ENCODE peak calls at places on chromosomes 7 and 10, in seven cellular contexts. One of them, this sample, is unnamed.

GRCh38 chr10:91198781-91199180 is 21.7 kb upstream of the PCGF5 start:
- DNase-seq in effector memory CD4-positive, alpha-beta T cell: no peak
- DNase-seq in C1 segment of cervical spinal cord: no peak
- DNase-seq in SW 1271: no peak
- DNase-seq in fibroblast of pulmonary artery: peak
- DNase-seq in SW480: peak
- DNase-seq in kidney epithelial cell: peak
- DNase-seq in this sample: no peak

GRCh38 chr7:143305423-143306070 is 10.4 kb upstream of the CLCN1 start:
- DNase-seq in SW 1271: no peak
- DNase-seq in SW480: peak
- DNase-seq in kidney epithelial cell: no peak
- DNase-seq in fibroblast of pulmonary artery: peak
- DNase-seq in effector memory CD4-positive, alpha-beta T cell: peak
- DNase-seq in C1 segment of cervical spinal cord: peak
- DNase-seq in this sample: peak

GRCh38 chr7:13416544-13416943 is 572.9 kb downstream of the ETV1 start:
- DNase-seq in C1 segment of cervical spinal cord: no peak
- DNase-seq in effector memory CD4-positive, alpha-beta T cell: no peak
- DNase-seq in kidney epithelial cell: no peak
- DNase-seq in SW 1271: no peak
- DNase-seq in fibroblast of pulmonary artery: no peak
- DNase-seq in SW480: no peak
- DNase-seq in this sample: no peak

GRCh38 chr7:127933116-127933515 is 98.1 kb downstream of the LRRC4 start:
- DNase-seq in kidney epithelial cell: no peak
- DNase-seq in fibroblast of pulmonary artery: peak
- DNase-seq in SW480: no peak
- DNase-seq in effector memory CD4-positive, alpha-beta T cell: no peak
- DNase-seq in C1 segment of cervical spinal cord: no peak
- DNase-seq in SW 1271: no peak
- DNase-seq in this sample: no peak

GRCh38 chr10:30671011-30671616 is 41.6 kb upstream of the LYZL2 start:
- DNase-seq in effector memory CD4-positive, alpha-beta T cell: no peak
- DNase-seq in C1 segment of cervical spinal cord: peak
- DNase-seq in kidney epithelial cell: peak
- DNase-seq in SW480: peak
- DNase-seq in fibroblast of pulmonary artery: peak
- DNase-seq in SW 1271: peak
- DNase-seq in this sample: peak

GRCh38 chr10:131886181-131886716 is 14.6 kb upstream of the PPP2R2D start:
- DNase-seq in effector memory CD4-positive, alpha-beta T cell: no peak
- DNase-seq in C1 segment of cervical spinal cord: no peak
- DNase-seq in SW480: no peak
- DNase-seq in fibroblast of pulmonary artery: no peak
- DNase-seq in SW 1271: no peak
- DNase-seq in kidney epithelial cell: no peak
- DNase-seq in this sample: no peak

GRCh38 chr7:129438839-129439640 is 4.8 kb downstream of the STRIP2 start:
- DNase-seq in kidney epithelial cell: peak
- DNase-seq in SW 1271: peak
- DNase-seq in effector memory CD4-positive, alpha-beta T cell: no peak
- DNase-seq in C1 segment of cervical spinal cord: no peak
- DNase-seq in fibroblast of pulmonary artery: peak
- DNase-seq in SW480: peak
- DNase-seq in this sample: peak

GRCh38 chr7:30977896-30978564 is 14.3 kb downstream of the GHRHR start:
- DNase-seq in fibroblast of pulmonary artery: peak
- DNase-seq in SW480: peak
- DNase-seq in effector memory CD4-positive, alpha-beta T cell: no peak
- DNase-seq in C1 segment of cervical spinal cord: no peak
- DNase-seq in kidney epithelial cell: no peak
- DNase-seq in SW 1271: no peak
- DNase-seq in this sample: peak

GRCh38 chr7:125088555-125088954 is 158.9 kb upstream of the POT1 start:
- DNase-seq in kidney epithelial cell: no peak
- DNase-seq in SW480: no peak
- DNase-seq in effector memory CD4-positive, alpha-beta T cell: no peak
- DNase-seq in C1 segment of cervical spinal cord: no peak
- DNase-seq in fibroblast of pulmonary artery: no peak
- DNase-seq in SW 1271: no peak
- DNase-seq in this sample: no peak

GRCh38 chr7:43314379-43315158 is 202.1 kb downstream of the HECW1 start:
- DNase-seq in SW480: no peak
- DNase-seq in SW 1271: no peak
- DNase-seq in C1 segment of cervical spinal cord: no peak
- DNase-seq in effector memory CD4-positive, alpha-beta T cell: no peak
- DNase-seq in fibroblast of pulmonary artery: no peak
- DNase-seq in kidney epithelial cell: no peak
- DNase-seq in this sample: no peak

GRCh38 chr10:93816123-93816747 is 58.5 kb downstream of the LGI1 start:
- DNase-seq in fibroblast of pulmonary artery: peak
- DNase-seq in kidney epithelial cell: peak
- DNase-seq in SW 1271: no peak
- DNase-seq in effector memory CD4-positive, alpha-beta T cell: no peak
- DNase-seq in SW480: peak
- DNase-seq in C1 segment of cervical spinal cord: peak
- DNase-seq in this sample: peak

GRCh38 chr10:104472505-104472904 is 118.9 kb downstream of the CFAP58 start:
- DNase-seq in kidney epithelial cell: peak
- DNase-seq in effector memory CD4-positive, alpha-beta T cell: no peak
- DNase-seq in SW480: no peak
- DNase-seq in fibroblast of pulmonary artery: no peak
- DNase-seq in SW 1271: no peak
- DNase-seq in C1 segment of cervical spinal cord: no peak
- DNase-seq in this sample: no peak

GRCh38 chr7:27128776-27129728 is 1.5 kb downstream of the HOXA4 start:
- DNase-seq in C1 segment of cervical spinal cord: no peak
- DNase-seq in kidney epithelial cell: no peak
- DNase-seq in SW480: no peak
- DNase-seq in fibroblast of pulmonary artery: no peak
- DNase-seq in SW 1271: no peak
- DNase-seq in effector memory CD4-positive, alpha-beta T cell: no peak
- DNase-seq in this sample: no peak

GRCh38 chr7:118771672-118772071 is 547.2 kb downstream of the ANKRD7 start:
- DNase-seq in SW 1271: no peak
- DNase-seq in C1 segment of cervical spinal cord: no peak
- DNase-seq in SW480: no peak
- DNase-seq in fibroblast of pulmonary artery: no peak
- DNase-seq in effector memory CD4-positive, alpha-beta T cell: no peak
- DNase-seq in kidney epithelial cell: no peak
- DNase-seq in this sample: no peak

GRCh38 chr7:47452295-47452694 is 129.6 kb downstream of the TNS3 start:
- DNase-seq in SW480: no peak
- DNase-seq in SW 1271: no peak
- DNase-seq in kidney epithelial cell: no peak
- DNase-seq in fibroblast of pulmonary artery: no peak
- DNase-seq in effector memory CD4-positive, alpha-beta T cell: no peak
- DNase-seq in C1 segment of cervical spinal cord: no peak
- DNase-seq in this sample: no peak

GRCh38 chr7:156383526-156383925 is 257.0 kb upstream of the RNF32 start:
- DNase-seq in kidney epithelial cell: no peak
- DNase-seq in SW480: no peak
- DNase-seq in C1 segment of cervical spinal cord: no peak
- DNase-seq in SW 1271: no peak
- DNase-seq in fibroblast of pulmonary artery: no peak
- DNase-seq in effector memory CD4-positive, alpha-beta T cell: no peak
- DNase-seq in this sample: no peak

GRCh38 chr10:42367532-42368230 is 270.7 kb downstream of the ZNF33B start:
- DNase-seq in SW480: no peak
- DNase-seq in fibroblast of pulmonary artery: peak
- DNase-seq in C1 segment of cervical spinal cord: peak
- DNase-seq in kidney epithelial cell: peak
- DNase-seq in effector memory CD4-positive, alpha-beta T cell: peak
- DNase-seq in SW 1271: no peak
- DNase-seq in this sample: no peak

GRCh38 chr10:132512693-132513345 is 24.8 kb upstream of the INPP5A start:
- DNase-seq in effector memory CD4-positive, alpha-beta T cell: no peak
- DNase-seq in SW480: no peak
- DNase-seq in C1 segment of cervical spinal cord: no peak
- DNase-seq in SW 1271: no peak
- DNase-seq in kidney epithelial cell: no peak
- DNase-seq in fibroblast of pulmonary artery: no peak
- DNase-seq in this sample: no peak

GRCh38 chr10:99524736-99525380 is 7.9 kb upstream of the NKX2-3 start:
- DNase-seq in SW480: no peak
- DNase-seq in fibroblast of pulmonary artery: no peak
- DNase-seq in kidney epithelial cell: no peak
- DNase-seq in C1 segment of cervical spinal cord: no peak
- DNase-seq in SW 1271: no peak
- DNase-seq in effector memory CD4-positive, alpha-beta T cell: no peak
- DNase-seq in this sample: no peak

GRCh38 chr7:122290476-122290875 is 14.1 kb downstream of the FEZF1 start:
- DNase-seq in effector memory CD4-positive, alpha-beta T cell: no peak
- DNase-seq in kidney epithelial cell: no peak
- DNase-seq in fibroblast of pulmonary artery: no peak
- DNase-seq in SW 1271: no peak
- DNase-seq in C1 segment of cervical spinal cord: no peak
- DNase-seq in SW480: no peak
- DNase-seq in this sample: no peak

GRCh38 chr10:13970967-13971353 is 359.8 kb downstream of the FRMD4A start:
- DNase-seq in SW480: no peak
- DNase-seq in C1 segment of cervical spinal cord: no peak
- DNase-seq in fibroblast of pulmonary artery: no peak
- DNase-seq in kidney epithelial cell: no peak
- DNase-seq in effector memory CD4-positive, alpha-beta T cell: no peak
- DNase-seq in SW 1271: no peak
- DNase-seq in this sample: no peak

GRCh38 chr7:34315032-34315431 is 343.0 kb upstream of the NPSR1 start:
- DNase-seq in effector memory CD4-positive, alpha-beta T cell: no peak
- DNase-seq in C1 segment of cervical spinal cord: no peak
- DNase-seq in kidney epithelial cell: no peak
- DNase-seq in SW480: no peak
- DNase-seq in SW 1271: no peak
- DNase-seq in fibroblast of pulmonary artery: peak
- DNase-seq in this sample: no peak

GRCh38 chr7:5620459-5620881 is 161.0 kb downstream of the RNF216 start:
- DNase-seq in effector memory CD4-positive, alpha-beta T cell: no peak
- DNase-seq in SW 1271: no peak
- DNase-seq in kidney epithelial cell: no peak
- DNase-seq in fibroblast of pulmonary artery: no peak
- DNase-seq in C1 segment of cervical spinal cord: no peak
- DNase-seq in SW480: no peak
- DNase-seq in this sample: no peak

GRCh38 chr7:151204383-151205032 is 5.8 kb downstream of the H2BK1 start:
- DNase-seq in effector memory CD4-positive, alpha-beta T cell: no peak
- DNase-seq in SW480: no peak
- DNase-seq in fibroblast of pulmonary artery: no peak
- DNase-seq in C1 segment of cervical spinal cord: no peak
- DNase-seq in kidney epithelial cell: no peak
- DNase-seq in SW 1271: no peak
- DNase-seq in this sample: no peak

GRCh38 chr10:43648083-43648391 is 644 bp downstream of the ZNF32 start:
- DNase-seq in effector memory CD4-positive, alpha-beta T cell: peak
- DNase-seq in fibroblast of pulmonary artery: no peak
- DNase-seq in SW480: no peak
- DNase-seq in kidney epithelial cell: no peak
- DNase-seq in C1 segment of cervical spinal cord: no peak
- DNase-seq in SW 1271: no peak
- DNase-seq in this sample: no peak

GRCh38 chr10:49594594-49594993 is 15.5 kb upstream of the SLC18A3 start:
- DNase-seq in kidney epithelial cell: no peak
- DNase-seq in SW480: peak
- DNase-seq in C1 segment of cervical spinal cord: no peak
- DNase-seq in effector memory CD4-positive, alpha-beta T cell: no peak
- DNase-seq in SW 1271: no peak
- DNase-seq in fibroblast of pulmonary artery: peak
- DNase-seq in this sample: peak

GRCh38 chr7:116689787-116690186 is 17.8 kb downstream of the MET start:
- DNase-seq in kidney epithelial cell: no peak
- DNase-seq in effector memory CD4-positive, alpha-beta T cell: no peak
- DNase-seq in SW 1271: no peak
- DNase-seq in fibroblast of pulmonary artery: no peak
- DNase-seq in C1 segment of cervical spinal cord: no peak
- DNase-seq in SW480: no peak
- DNase-seq in this sample: peak

This sample was measured in Calu3.